ENCODE peak calls at places on chromosome 18, in five cellular contexts. Z is H9, B is IMR-90, R is H1, J is mesendoderm. O is an unnamed sample.
A peak's percentile ranks its signal among the peaks of the same experiment; 100 is the strongest.

GRCh38 chr18:22257022-22257543 is 87.7 kb downstream of the GATA6 start:
- DNase-seq in B (no peak), R (no peak), Z (no peak), J (no peak), O (no peak)

GRCh38 chr18:52617931-52618330 is 277.9 kb downstream of the DCC start:
- DNase-seq in Z (no peak), J (no peak), B (peak; percentile 51), R (no peak), O (no peak)

GRCh38 chr18:46158498-46158897 is 54.3 kb downstream of the HAUS1 start:
- DNase-seq in R (no peak), B (peak; percentile 26), Z (no peak), J (peak; percentile 45), O (no peak)

GRCh38 chr18:3871687-3872086 is 421.7 kb downstream of the TGIF1 start:
- DNase-seq in R (no peak), J (no peak), Z (no peak), B (no peak), O (no peak)

GRCh38 chr18:63233334-63233733 is 86.2 kb downstream of the BCL2 start:
- DNase-seq in J (no peak), R (no peak), Z (no peak), B (no peak), O (no peak)

GRCh38 chr18:49072524-49072934 is 121.8 kb upstream of the SMAD7 start:
- DNase-seq in B (peak; percentile 61), J (no peak), R (no peak), Z (no peak), O (no peak)

GRCh38 chr18:63646916-63647315 is 2.9 kb upstream of the SERPINB4 start:
- DNase-seq in Z (no peak), J (no peak), R (no peak), B (no peak), O (no peak)

GRCh38 chr18:68660355-68661183 is 54.3 kb downstream of the TMX3 start:
- DNase-seq in B (peak; percentile 61), J (peak; percentile 48), Z (no peak), R (no peak), O (peak; percentile 62)

GRCh38 chr18:51196811-51197660 is 445 bp downstream of the MEX3C start:
- DNase-seq in B (peak; percentile 51), R (peak; percentile 84), J (peak; percentile 74), Z (peak; percentile 38), O (peak; percentile 62)

GRCh38 chr18:2958819-2959298 is 54.1 kb downstream of the LPIN2 start:
- DNase-seq in B (peak; percentile 63), Z (no peak), J (no peak), R (no peak), O (peak; percentile 89)

GRCh38 chr18:49878996-49879585 is 65.8 kb upstream of the ACAA2 start:
- DNase-seq in J (no peak), B (no peak), Z (no peak), R (no peak), O (no peak)

GRCh38 chr18:32802606-32803451 is 30.0 kb upstream of the KLHL14 start:
- DNase-seq in R (no peak), J (no peak), B (no peak), Z (no peak), O (no peak)

GRCh38 chr18:29041976-29042375 is 865.0 kb upstream of the CDH2 start:
- DNase-seq in R (no peak), B (no peak), J (no peak), Z (no peak), O (no peak)

GRCh38 chr18:57644540-57644939 is 22.9 kb upstream of the NARS1 start:
- DNase-seq in B (peak; percentile 17), Z (no peak), R (no peak), J (no peak), O (no peak)

GRCh38 chr18:44911260-44911659 is 230.6 kb downstream of the SETBP1 start:
- DNase-seq in Z (no peak), R (no peak), B (no peak), J (no peak), O (no peak)

GRCh38 chr18:43582120-43582519 is 304.8 kb upstream of the SYT4 start:
- DNase-seq in Z (no peak), J (no peak), R (no peak), B (no peak), O (no peak)

GRCh38 chr18:53757346-53757745 is 467.1 kb downstream of the MBD2 start:
- DNase-seq in J (no peak), Z (no peak), B (no peak), R (no peak), O (no peak)

GRCh38 chr18:3066391-3067079 is 53.6 kb upstream of the LPIN2 start:
- DNase-seq in B (no peak), Z (no peak), J (peak; percentile 58), R (no peak), O (no peak)

GRCh38 chr18:55589625-55590291 is 1.8 kb upstream of the TCF4 start:
- DNase-seq in J (peak; percentile 97), Z (peak; percentile 93), B (peak; percentile 96), R (peak; percentile 98), O (peak; percentile 96)
- H3K23ac ChIP-seq in J (no peak overlapping the region), Z (no peak overlapping the region), B (peak overlapping the region; percentile 85), R (no peak overlapping the region), O (no peak overlapping the region)

DNA sequence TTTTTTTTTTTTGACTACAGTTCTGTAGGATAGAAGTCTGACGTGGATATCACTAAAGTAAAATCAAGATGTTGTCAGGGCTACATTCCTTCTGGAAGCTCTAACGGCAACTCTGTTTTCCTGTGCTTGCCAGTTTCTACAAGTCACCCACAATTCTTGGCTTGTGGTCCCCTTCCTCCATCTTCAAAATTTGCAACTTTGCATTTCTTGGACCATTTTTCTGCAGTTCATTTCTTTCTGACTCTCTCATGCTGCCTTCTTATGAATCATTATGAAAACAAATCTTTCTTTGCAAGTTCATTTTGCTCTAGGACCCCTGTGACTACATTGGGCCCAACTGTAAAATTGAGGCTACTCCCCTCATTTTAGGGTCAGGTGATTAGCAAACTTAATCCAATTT is 367.9 kb downstream of the DSC3 start:
- DNase-seq in Z (no peak), B (no peak), R (no peak), J (no peak), O (no peak)
- H3K23ac ChIP-seq in Z (no peak overlapping the region), B (no peak overlapping the region), R (no peak overlapping the region), J (no peak overlapping the region), O (no peak overlapping the region)

DNA sequence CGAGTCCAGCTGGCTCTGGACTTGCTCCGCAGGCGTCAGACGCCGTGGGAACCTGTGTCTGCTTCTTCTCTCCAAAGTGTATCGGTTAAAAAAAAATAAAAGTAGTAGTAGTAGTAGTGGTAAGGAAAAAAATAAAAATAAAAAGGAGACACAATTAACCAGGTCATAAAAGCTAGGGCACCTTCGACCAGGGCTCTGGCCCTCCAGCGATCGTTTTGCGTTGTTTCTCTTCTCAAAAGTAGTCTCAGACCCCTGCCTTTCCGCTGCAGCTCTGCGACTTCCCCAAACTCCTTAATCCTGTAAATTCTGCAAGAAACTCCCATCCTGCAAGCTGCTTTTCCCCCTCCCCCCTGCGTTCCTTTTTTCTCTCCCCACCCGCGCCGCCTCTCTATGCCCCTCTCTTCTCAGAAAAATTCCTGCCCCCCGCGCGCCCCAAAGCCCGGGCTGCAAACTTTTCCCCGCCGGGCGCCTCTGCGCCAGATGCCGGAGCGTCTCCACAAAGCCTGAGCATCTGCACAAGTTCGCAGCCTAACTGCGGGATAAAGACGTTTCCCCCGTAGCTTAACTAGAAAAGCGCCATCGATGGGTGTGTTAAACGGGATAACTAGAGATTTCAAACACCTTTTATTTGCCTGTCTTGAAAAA is 1.9 kb upstream of the SALL3 start:
- DNase-seq in Z (no peak), J (peak; percentile 64), B (no peak), R (no peak), O (peak; percentile 3)
- H3K23ac ChIP-seq in Z (no peak overlapping the region), J (no peak overlapping the region), B (no peak overlapping the region), R (no peak overlapping the region), O (no peak overlapping the region)

GRCh38 chr18:12991839-12992216 is 666 bp downstream of the CEP192 start:
- DNase-seq in Z (no peak), J (no peak), B (no peak), R (no peak), O (no peak)

GRCh38 chr18:12990128-12990485 is 1.1 kb upstream of the CEP192 start:
- DNase-seq in J (no peak), B (no peak), Z (no peak), R (no peak), O (peak; percentile 1)

GRCh38 chr18:12989397-12990127 is 1.6 kb upstream of the CEP192 start:
- DNase-seq in Z (no peak), R (no peak), B (no peak), J (peak; percentile 60), O (no peak)

GRCh38 chr18:12990977-12991838 is at the start of gene CEP192:
- DNase-seq in J (peak; percentile 99), R (peak; percentile 95), Z (peak; percentile 98), B (peak; percentile 98), O (peak; percentile 98)

DNA sequence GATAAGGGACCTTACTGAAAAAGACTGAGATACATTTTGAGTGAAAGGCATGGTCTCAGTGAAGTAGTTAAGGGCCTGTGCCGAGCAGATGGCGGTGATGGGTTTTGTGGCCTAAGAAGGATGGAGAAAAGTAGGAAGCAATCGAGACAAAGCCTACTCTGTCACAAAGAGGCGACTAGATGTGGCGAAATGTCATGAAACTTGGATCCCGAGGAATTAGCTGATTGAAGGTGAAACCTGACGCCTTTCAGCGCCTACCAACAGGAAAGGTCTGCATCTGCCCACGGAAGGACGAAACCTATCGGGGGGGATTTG is 543 bp upstream of the CEP192 start:
- DNase-seq in J (peak; percentile 86), Z (no peak), R (no peak), B (no peak), O (no peak)
- H3K23ac ChIP-seq in J (no peak overlapping the region), Z (no peak overlapping the region), R (no peak overlapping the region), B (peak overlapping the region; percentile 88), O (no peak overlapping the region)

GRCh38 chr18:72544092-72544886 is at the start of gene CBLN2:
- DNase-seq in R (peak; percentile 89), Z (peak; percentile 80), J (peak; percentile 72), B (peak; percentile 18), O (no peak)

GRCh38 chr18:72539861-72540260 is 4.3 kb downstream of the CBLN2 start:
- DNase-seq in R (no peak), Z (no peak), J (no peak), B (no peak), O (no peak)

GRCh38 chr18:72542993-72543361 is 1.2 kb downstream of the CBLN2 start:
- DNase-seq in B (no peak), J (peak; percentile 38), Z (peak; percentile 36), R (no peak), O (no peak)

GRCh38 chr18:72543362-72544055 is 633 bp downstream of the CBLN2 start:
- DNase-seq in Z (peak; percentile 30), R (peak; percentile 56), B (no peak), J (peak; percentile 26), O (no peak)

DNA sequence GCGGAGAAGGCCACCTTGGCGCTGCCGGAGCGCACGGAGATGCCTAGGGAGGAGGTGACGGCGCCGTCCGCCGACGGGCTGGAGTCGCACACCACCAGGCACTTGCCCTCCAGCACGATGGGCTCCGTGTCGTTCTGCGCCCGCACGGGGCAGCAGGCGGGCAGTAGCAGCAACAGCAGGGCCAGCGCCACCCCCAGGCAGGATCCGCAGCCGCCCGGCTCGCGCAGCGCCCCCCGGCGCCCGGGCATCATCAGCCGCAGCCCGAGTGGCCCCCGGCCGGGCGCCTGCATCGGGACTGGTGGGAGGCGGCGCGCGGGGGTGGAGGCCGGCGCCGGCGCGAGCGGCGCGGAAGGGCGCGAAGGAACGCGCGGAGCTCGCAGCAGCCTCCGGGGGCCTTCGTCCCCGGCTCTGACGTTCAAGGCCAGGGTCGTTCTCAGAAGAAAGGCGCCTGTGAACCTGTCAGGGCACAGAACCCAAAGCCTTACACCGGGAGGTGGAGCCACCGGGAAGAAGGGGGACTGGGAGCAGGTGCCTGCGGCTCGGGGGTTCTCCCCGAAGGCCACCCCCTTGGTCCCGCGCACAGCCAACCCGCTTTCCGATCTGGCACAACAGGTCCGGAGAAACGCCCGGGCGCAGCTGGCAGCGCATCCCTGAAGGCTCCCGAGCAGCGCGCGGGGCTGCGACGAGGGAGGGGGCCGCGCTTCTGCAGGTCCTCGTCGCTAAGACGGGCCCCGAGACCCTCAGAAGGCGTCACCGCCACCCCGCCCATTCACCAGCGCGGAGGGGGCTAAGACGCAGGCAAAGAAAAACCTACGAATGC is 2.1 kb downstream of the CBLN2 start:
- DNase-seq in J (peak; percentile 72), Z (peak; percentile 85), B (no peak), R (peak; percentile 81), O (no peak)
- H3K23ac ChIP-seq in J (no peak overlapping the region), Z (no peak overlapping the region), B (no peak overlapping the region), R (no peak overlapping the region), O (no peak overlapping the region)